ENCODE peak calls at places on chromosomes 7 and 10, in seven cellular contexts. R is HCT116, C is stomach, L is esophagus muscularis mucosa, J is transverse colon, O is prostate gland, P is breast epithelium. B is an unnamed sample.

GRCh38 chr10:83012866-83013265 is 1126.4 kb upstream of the GHITM start:
- DNase-seq in R (no peak), C (no peak), L (no peak), J (no peak), O (no peak), P (no peak), B (no peak)

GRCh38 chr10:124701881-124702656 is 42.1 kb downstream of the FAM53B start:
- DNase-seq in R (no peak), C (no peak), L (no peak), J (peak; percentile 44), O (no peak), P (no peak), B (no peak)

GRCh38 chr7:2157473-2158279 is 75.1 kb downstream of the MAD1L1 start:
- DNase-seq in R (no peak), C (peak; percentile 88), L (peak; percentile 95), J (peak; percentile 73), O (peak; percentile 74), P (no peak), B (peak; percentile 93)

GRCh38 chr10:33735463-33735862 is 401.0 kb upstream of the NRP1 start:
- DNase-seq in R (no peak), C (no peak), L (no peak), J (no peak), O (no peak), P (no peak), B (no peak)

GRCh38 chr10:37937864-37938263 is 38.6 kb downstream of the ZNF25 start:
- DNase-seq in R (no peak), C (no peak), L (no peak), J (no peak), O (no peak), P (no peak), B (no peak)

GRCh38 chr7:91137969-91138368 is 126.3 kb upstream of the FZD1 start:
- DNase-seq in R (no peak), C (no peak), L (no peak), J (no peak), O (no peak), P (no peak), B (no peak)

GRCh38 chr10:49597426-49598163 is 12.5 kb upstream of the SLC18A3 start:
- DNase-seq in R (no peak), C (no peak), L (no peak), J (no peak), O (no peak), P (no peak), B (no peak)

GRCh38 chr10:73653701-73654100 is 2.1 kb downstream of the SYNPO2L start:
- DNase-seq in R (no peak), C (no peak), L (no peak), J (no peak), O (peak; percentile 17), P (no peak), B (no peak)

GRCh38 chr10:131213651-131214505 is 97.6 kb downstream of the TCERG1L start:
- DNase-seq in R (no peak), C (peak; percentile 20), L (no peak), J (no peak), O (no peak), P (no peak), B (no peak)

GRCh38 chr7:14457567-14458453 is 444.7 kb downstream of the DGKB start:
- DNase-seq in R (peak; percentile 83), C (peak; percentile 76), L (no peak), J (peak; percentile 67), O (peak; percentile 67), P (peak; percentile 63), B (peak; percentile 69)

GRCh38 chr10:6409982-6410694 is 169.9 kb downstream of the PRKCQ start:
- DNase-seq in R (no peak), C (no peak), L (no peak), J (peak; percentile 36), O (no peak), P (no peak), B (no peak)

GRCh38 chr7:141263508-141263907 is 189.6 kb downstream of the TMEM178B start:
- DNase-seq in R (no peak), C (no peak), L (no peak), J (no peak), O (no peak), P (no peak), B (no peak)

GRCh38 chr7:26376208-26376917 is 84.7 kb downstream of the SNX10 start:
- DNase-seq in R (no peak), C (no peak), L (no peak), J (peak; percentile 39), O (no peak), P (peak; percentile 60), B (no peak)

GRCh38 chr7:7565018-7565680 is 1.5 kb upstream of the MIOS start:
- DNase-seq in R (no peak), C (no peak), L (no peak), J (no peak), O (no peak), P (no peak), B (no peak)

GRCh38 chr7:69670701-69671100 is 72.4 kb downstream of the AUTS2 start:
- DNase-seq in R (no peak), C (no peak), L (no peak), J (no peak), O (no peak), P (no peak), B (no peak)

GRCh38 chr10:73922007-73922863 is 11.3 kb downstream of the PLAU start:
- DNase-seq in R (no peak), C (no peak), L (no peak), J (no peak), O (no peak), P (no peak), B (no peak)

GRCh38 chr7:1494447-1494846 is 9.7 kb downstream of the INTS1 start:
- DNase-seq in R (no peak), C (no peak), L (no peak), J (no peak), O (no peak), P (no peak), B (no peak)

DNA sequence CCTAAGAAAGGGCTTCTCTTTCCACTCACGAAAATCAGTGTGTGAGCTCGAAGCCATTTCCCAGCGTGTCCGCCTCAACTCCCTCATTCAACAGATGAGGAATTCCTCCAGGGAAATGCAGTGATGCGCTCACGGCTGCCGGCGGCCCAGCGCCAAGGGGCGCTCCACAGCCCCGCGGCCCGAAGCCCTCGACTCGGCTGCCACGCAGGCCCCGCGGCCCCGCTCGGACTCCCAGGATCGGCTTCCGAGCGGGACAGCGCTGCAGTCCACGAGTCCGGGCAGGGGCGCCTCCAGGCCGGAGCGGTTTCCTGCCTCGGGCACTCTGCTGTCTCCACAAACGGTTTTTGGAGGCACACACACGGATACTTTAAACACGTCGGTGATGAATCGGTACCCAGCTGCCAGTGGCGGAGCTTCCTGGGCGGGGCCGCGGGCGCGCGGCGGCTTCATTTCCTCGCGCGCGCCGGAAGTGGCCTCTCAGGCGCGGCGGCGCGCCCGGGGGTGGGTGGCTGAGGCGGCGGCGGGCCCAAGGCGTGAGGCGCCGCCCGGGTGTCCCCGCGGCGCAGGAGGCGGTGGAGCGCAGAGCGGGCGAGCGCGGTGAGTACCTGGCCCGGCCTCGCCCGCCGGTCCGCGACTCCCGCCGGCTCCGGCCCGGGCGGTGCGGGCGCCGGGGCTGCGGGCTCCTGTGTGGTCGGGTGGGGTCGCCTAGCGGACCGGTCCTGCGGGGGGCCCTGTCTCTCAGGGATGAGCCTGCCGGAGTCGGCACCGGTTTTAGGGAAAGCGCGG is at the start of gene CSGALNACT2:
- DNase-seq in R (peak; percentile 34), C (peak; percentile 88), L (peak; percentile 95), J (peak; percentile 90), O (peak; percentile 81), P (peak; percentile 73), B (peak; percentile 92)
- TF ChIP-seq POLR2A in R (no peak), C (no peak), L (peak; percentile 50), J (peak; percentile 57), O (peak; percentile 60), P (peak; percentile 12), B (peak; percentile 34)

DNA sequence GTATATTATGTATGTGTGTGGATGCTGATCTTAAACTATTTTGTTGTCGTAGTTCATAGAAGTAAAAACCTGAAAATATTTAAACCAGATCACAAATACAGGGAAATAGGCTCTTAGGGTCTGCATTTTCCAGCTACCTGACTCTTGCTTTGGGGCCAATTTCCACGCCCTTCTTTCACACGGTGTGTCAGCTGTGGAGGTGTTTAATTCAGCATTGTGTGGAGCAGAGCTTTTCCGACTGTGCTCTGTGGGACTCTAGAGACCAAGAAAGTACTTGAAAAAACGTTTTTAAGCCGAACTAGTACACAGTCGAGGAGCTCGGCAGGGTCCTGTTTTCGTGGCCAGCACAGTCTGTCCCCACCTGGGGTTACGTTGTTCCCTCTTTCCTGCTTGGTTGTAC is 80.9 kb upstream of the BTBD16 start:
- DNase-seq in R (no peak), C (no peak), L (no peak), J (no peak), O (no peak), P (no peak), B (no peak)
- H3K27ac ChIP-seq in R (no peak overlapping the region), C (no peak overlapping the region), L (peak overlapping the region; percentile 54), J (peak overlapping the region; percentile 0), O (peak overlapping the region; percentile 81), P (no peak overlapping the region), B (peak overlapping the region; percentile 78)

GRCh38 chr10:78655941-78656340 is 412.8 kb upstream of the ZMIZ1 start:
- DNase-seq in R (no peak), C (no peak), L (no peak), J (no peak), O (no peak), P (no peak), B (no peak)

GRCh38 chr10:78656397-78656796 is 412.4 kb upstream of the ZMIZ1 start:
- DNase-seq in R (no peak), C (no peak), L (no peak), J (no peak), O (no peak), P (no peak), B (no peak)

GRCh38 chr10:78657622-78658165 is 411.1 kb upstream of the ZMIZ1 start:
- DNase-seq in R (peak; percentile 43), C (peak; percentile 88), L (no peak), J (peak; percentile 86), O (peak; percentile 79), P (peak; percentile 84), B (peak; percentile 91)

GRCh38 chr10:78658645-78659632 is 409.8 kb upstream of the ZMIZ1 start:
- DNase-seq in R (no peak), C (no peak), L (no peak), J (no peak), O (no peak), P (no peak), B (no peak)

GRCh38 chr10:78656815-78657621 is 411.7 kb upstream of the ZMIZ1 start:
- DNase-seq in R (no peak), C (peak; percentile 35), L (no peak), J (no peak), O (peak; percentile 39), P (no peak), B (peak; percentile 79)
- TF ChIP-seq POLR2AphosphoS5 in R (no peak), C (no peak), L (no peak), J (no peak), O (no peak), P (no peak), B (peak; percentile 8)

DNA sequence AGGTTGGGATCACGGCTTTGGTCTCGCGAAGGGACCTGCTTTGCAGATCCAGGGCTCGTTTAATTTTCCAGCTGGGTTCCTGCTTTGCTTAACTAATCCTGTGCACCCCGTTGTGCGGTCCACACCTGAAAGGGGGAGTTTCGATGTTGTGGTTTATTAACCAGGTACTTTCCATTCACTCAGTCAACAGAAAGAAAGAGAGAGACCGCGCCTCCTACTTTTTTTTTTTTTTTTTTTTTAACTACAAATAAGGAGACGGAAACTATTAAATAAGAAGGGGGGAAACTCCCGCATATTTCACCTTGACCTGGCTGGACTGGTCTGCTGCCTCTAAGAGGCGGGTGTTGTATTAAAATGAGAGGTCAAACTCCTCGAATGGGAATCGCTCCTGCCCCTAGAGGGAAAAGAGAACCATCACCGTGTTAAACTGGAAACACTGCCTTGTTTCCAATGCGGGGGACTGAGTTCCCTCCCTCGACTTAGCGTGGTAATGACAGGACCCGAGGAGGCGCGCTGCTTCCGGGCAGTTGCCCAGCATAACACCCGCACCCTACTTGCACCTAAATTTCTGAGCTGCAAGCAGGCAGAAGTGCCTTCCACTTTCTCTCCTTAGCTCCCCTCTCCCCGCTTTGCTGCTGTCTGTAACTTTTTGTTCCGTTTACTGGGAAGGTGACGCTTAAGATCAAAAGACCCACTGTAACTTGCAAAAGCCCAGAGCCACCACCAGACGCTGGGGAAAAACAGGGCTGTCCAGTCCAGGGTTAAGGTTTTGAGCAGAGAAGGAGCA is 1.1 kb upstream of the ITGB8 start:
- DNase-seq in R (peak; percentile 83), C (peak; percentile 59), L (peak; percentile 93), J (peak; percentile 71), O (peak; percentile 72), P (peak; percentile 78), B (peak; percentile 81)
- TF ChIP-seq POLR2A in R (no peak), C (no peak), L (no peak), J (peak; percentile 18), O (peak; percentile 64), P (peak; percentile 9), B (no peak)